ENCODE peak calls at places on chromosomes 5 and 9, in four cellular contexts. One of them, this sample, is unnamed.
A peak's percentile ranks its signal among the peaks of the same experiment; 100 is the strongest.

GRCh38 chr9:111843971-111844370 is 49.2 kb upstream of the SHOC1 start:
- DNase-seq in MM.1S: no peak
- DNase-seq in endothelial cell of umbilical vein: peak; percentile 57
- DNase-seq in GM23248: no peak
- DNase-seq in this sample: no peak

GRCh38 chr5:181224390-181225234 is 1.5 kb downstream of the TRIM41 start:
- DNase-seq in GM23248: no peak
- DNase-seq in endothelial cell of umbilical vein: no peak
- DNase-seq in MM.1S: no peak
- DNase-seq in this sample: no peak

GRCh38 chr9:93536874-93537273 is 39.5 kb upstream of the PHF2 start:
- DNase-seq in GM23248: no peak
- DNase-seq in MM.1S: no peak
- DNase-seq in endothelial cell of umbilical vein: no peak
- DNase-seq in this sample: no peak

GRCh38 chr5:19855929-19856328 is 132.1 kb downstream of the CDH18 start:
- DNase-seq in endothelial cell of umbilical vein: no peak
- DNase-seq in MM.1S: no peak
- DNase-seq in GM23248: peak; percentile 60
- DNase-seq in this sample: no peak

GRCh38 chr9:109022909-109023308 is 9.6 kb upstream of the CTNNAL1 start:
- DNase-seq in endothelial cell of umbilical vein: no peak
- DNase-seq in GM23248: no peak
- DNase-seq in MM.1S: no peak
- DNase-seq in this sample: no peak

GRCh38 chr5:170221319-170221718 is 11.5 kb upstream of the C5orf58 start:
- DNase-seq in GM23248: peak; percentile 16
- DNase-seq in MM.1S: no peak
- DNase-seq in endothelial cell of umbilical vein: peak; percentile 4
- DNase-seq in this sample: no peak

GRCh38 chr9:86043999-86044398 is 55.4 kb downstream of the GOLM1 start:
- DNase-seq in GM23248: no peak
- DNase-seq in endothelial cell of umbilical vein: no peak
- DNase-seq in MM.1S: no peak
- DNase-seq in this sample: no peak

GRCh38 chr9:96232539-96233241 is 69.3 kb downstream of the HSD17B3 start:
- DNase-seq in MM.1S: peak; percentile 49
- DNase-seq in GM23248: peak; percentile 66
- DNase-seq in endothelial cell of umbilical vein: peak; percentile 24
- DNase-seq in this sample: no peak

GRCh38 chr5:36683821-36684434 is 77.5 kb downstream of the SLC1A3 start:
- DNase-seq in MM.1S: no peak
- DNase-seq in endothelial cell of umbilical vein: no peak
- DNase-seq in GM23248: peak; percentile 76
- DNase-seq in this sample: no peak

GRCh38 chr5:133110709-133111108 is 58.9 kb downstream of the HSPA4 start:
- DNase-seq in endothelial cell of umbilical vein: no peak
- DNase-seq in GM23248: no peak
- DNase-seq in MM.1S: no peak
- DNase-seq in this sample: no peak

GRCh38 chr5:38997579-38997978 is 76.6 kb downstream of the RICTOR start:
- DNase-seq in endothelial cell of umbilical vein: no peak
- DNase-seq in MM.1S: no peak
- DNase-seq in GM23248: no peak
- DNase-seq in this sample: no peak

GRCh38 chr5:115424446-115424845 is 120.1 kb downstream of the FEM1C start:
- DNase-seq in GM23248: no peak
- DNase-seq in endothelial cell of umbilical vein: no peak
- DNase-seq in MM.1S: no peak
- DNase-seq in this sample: no peak

GRCh38 chr5:39158127-39158593 is 61.2 kb downstream of the FYB1 start:
- DNase-seq in endothelial cell of umbilical vein: peak; percentile 32
- DNase-seq in GM23248: peak; percentile 79
- DNase-seq in MM.1S: no peak
- DNase-seq in this sample: no peak

GRCh38 chr9:135514342-135515082 is 6.7 kb upstream of the LCN1 start:
- DNase-seq in GM23248: no peak
- DNase-seq in endothelial cell of umbilical vein: no peak
- DNase-seq in MM.1S: no peak
- DNase-seq in this sample: no peak

GRCh38 chr5:87120518-87121314 is 147.0 kb upstream of the RASA1 start:
- DNase-seq in MM.1S: peak; percentile 74
- DNase-seq in GM23248: peak; percentile 95
- DNase-seq in endothelial cell of umbilical vein: peak; percentile 87
- DNase-seq in this sample: no peak

GRCh38 chr9:91802391-91802790 is 147.6 kb downstream of the ROR2 start:
- DNase-seq in endothelial cell of umbilical vein: no peak
- DNase-seq in MM.1S: no peak
- DNase-seq in GM23248: peak; percentile 31
- DNase-seq in this sample: no peak

GRCh38 chr5:151259931-151260330 is 6.9 kb downstream of the GM2A start:
- DNase-seq in GM23248: no peak
- DNase-seq in MM.1S: no peak
- DNase-seq in endothelial cell of umbilical vein: no peak
- DNase-seq in this sample: no peak

GRCh38 chr9:34036625-34037024 is 12.1 kb downstream of the UBAP2 start:
- DNase-seq in MM.1S: no peak
- DNase-seq in endothelial cell of umbilical vein: no peak
- DNase-seq in GM23248: no peak
- DNase-seq in this sample: no peak

GRCh38 chr5:180469866-180470265 is 24.3 kb upstream of the CNOT6 start:
- DNase-seq in GM23248: no peak
- DNase-seq in endothelial cell of umbilical vein: no peak
- DNase-seq in MM.1S: no peak
- DNase-seq in this sample: no peak

GRCh38 chr5:177094224-177095087 is 7.7 kb downstream of the FGFR4 start:
- DNase-seq in GM23248: no peak
- DNase-seq in endothelial cell of umbilical vein: no peak
- DNase-seq in MM.1S: no peak
- DNase-seq in this sample: no peak

GRCh38 chr5:33588654-33589372 is 148.0 kb downstream of the TARS1 start:
- DNase-seq in MM.1S: no peak
- DNase-seq in GM23248: no peak
- DNase-seq in endothelial cell of umbilical vein: peak; percentile 23
- DNase-seq in this sample: no peak

GRCh38 chr9:34866614-34867013 is 91.5 kb upstream of the PHF24 start:
- DNase-seq in endothelial cell of umbilical vein: no peak
- DNase-seq in MM.1S: no peak
- DNase-seq in GM23248: no peak
- DNase-seq in this sample: no peak

GRCh38 chr5:171474106-171474878 is 54.8 kb downstream of the FGF18 start:
- DNase-seq in MM.1S: no peak
- DNase-seq in endothelial cell of umbilical vein: no peak
- DNase-seq in GM23248: no peak
- DNase-seq in this sample: no peak

GRCh38 chr9:126404459-126404858 is 77.8 kb downstream of the MVB12B start:
- DNase-seq in GM23248: no peak
- DNase-seq in endothelial cell of umbilical vein: no peak
- DNase-seq in MM.1S: no peak
- DNase-seq in this sample: no peak

GRCh38 chr5:161546463-161547301 is at the start of gene GABRB2:
- DNase-seq in GM23248: peak; percentile 61
- DNase-seq in MM.1S: peak; percentile 83
- DNase-seq in endothelial cell of umbilical vein: peak; percentile 22
- DNase-seq in this sample: no peak

GRCh38 chr5:170632985-170633234 is 129.1 kb downstream of the KCNIP1 start:
- DNase-seq in GM23248: no peak
- DNase-seq in endothelial cell of umbilical vein: no peak
- DNase-seq in MM.1S: peak; percentile 27
- DNase-seq in this sample: no peak

DNA sequence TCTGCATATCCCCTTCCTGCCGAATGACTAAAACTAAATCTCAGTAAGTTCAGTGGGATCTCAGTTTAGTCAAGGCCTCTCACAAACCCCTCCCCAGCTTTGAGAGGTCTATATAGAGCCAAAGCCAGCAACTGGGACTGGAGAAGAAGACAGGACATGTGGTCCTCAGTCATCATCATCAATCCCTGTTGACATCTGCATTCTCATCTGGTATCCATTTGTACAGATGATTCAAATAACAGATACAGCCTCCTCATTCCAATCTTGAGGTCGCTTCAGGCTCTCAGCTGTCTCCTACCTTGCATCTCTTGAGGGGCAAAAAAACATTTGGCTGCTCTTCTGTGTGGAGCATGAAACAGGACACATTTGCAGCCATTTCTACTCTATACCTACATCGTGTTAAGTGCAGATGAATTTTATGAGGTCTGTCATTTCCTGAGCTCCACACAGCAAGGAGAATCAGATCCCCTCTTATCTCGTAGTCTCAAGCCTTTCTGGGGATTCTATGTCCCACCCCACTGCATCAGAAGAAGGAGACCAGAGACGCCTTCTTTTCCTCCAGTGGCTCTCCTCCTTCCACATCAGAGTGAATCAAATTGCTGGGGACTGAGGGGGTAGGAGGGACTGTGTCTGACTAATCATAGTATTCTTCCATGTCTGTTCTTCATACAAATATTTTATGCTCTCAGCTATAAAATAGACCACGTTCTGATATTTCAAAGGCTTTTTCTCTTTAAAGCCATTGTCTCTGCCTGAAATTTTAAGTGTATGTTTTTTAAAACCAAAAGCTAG is 4.7 kb upstream of the RECK start:
- DNase-seq in GM23248: peak; percentile 60
- DNase-seq in endothelial cell of umbilical vein: no peak
- DNase-seq in MM.1S: no peak
- DNase-seq in this sample: no peak
- H3K9ac ChIP-seq in GM23248: no peak overlapping the region
- H3K9ac ChIP-seq in endothelial cell of umbilical vein: no peak overlapping the region
- H3K9ac ChIP-seq in MM.1S: no peak overlapping the region
- H3K9ac ChIP-seq in this sample: no peak overlapping the region

DNA sequence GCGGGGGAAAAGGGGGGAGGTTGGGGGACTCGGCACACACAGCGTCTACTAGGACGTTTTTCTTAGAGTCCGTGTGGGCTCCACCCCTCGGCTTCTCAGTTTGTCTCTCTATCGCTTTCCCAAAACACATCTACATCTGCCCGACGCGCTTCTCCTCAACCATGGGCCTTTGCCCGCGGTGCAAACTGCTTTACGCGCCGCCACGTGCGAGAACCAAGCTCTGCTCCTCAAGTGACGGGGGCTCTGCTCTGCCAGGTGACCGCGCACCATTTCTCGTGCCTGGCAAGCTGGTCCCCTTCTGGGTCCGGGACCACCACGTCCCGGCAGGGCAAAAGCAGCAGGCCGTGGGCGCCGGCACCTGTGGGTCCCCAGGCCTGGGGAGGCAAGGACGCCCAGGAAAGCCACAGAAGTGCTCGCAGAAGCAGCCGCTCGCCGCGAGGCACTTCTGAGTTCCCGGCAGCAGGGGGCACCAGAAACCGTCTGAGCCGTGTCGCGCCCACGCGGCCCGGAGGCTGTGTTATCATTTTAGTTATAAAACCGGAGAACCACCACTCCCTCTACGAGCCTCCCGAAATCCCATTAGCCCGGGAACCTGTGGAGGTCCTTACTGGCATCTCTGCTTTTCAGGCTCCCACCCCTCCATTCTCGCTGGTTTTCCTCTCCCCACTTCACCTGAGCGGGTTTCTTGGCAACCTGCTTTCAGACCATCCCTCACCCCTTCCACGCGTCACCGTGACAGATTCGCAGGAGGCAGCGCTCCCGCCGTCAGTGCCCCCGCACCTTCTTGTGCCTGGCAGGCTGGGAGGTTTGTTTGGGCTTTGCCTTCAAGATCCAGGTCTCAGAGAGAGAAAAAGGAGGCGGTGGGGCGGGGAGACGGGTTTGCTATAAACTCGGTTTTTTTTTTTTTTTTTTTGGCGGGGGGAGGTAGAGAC is 2.5 kb downstream of the GDNF start:
- DNase-seq in GM23248: peak; percentile 95
- DNase-seq in endothelial cell of umbilical vein: peak; percentile 57
- DNase-seq in MM.1S: peak; percentile 59
- DNase-seq in this sample: no peak
- TF ChIP-seq EZH2 in GM23248: no peak
- TF ChIP-seq EZH2 in endothelial cell of umbilical vein: peak; percentile 52
- TF ChIP-seq EZH2 in MM.1S: no peak
- TF ChIP-seq EZH2 in this sample: no peak

DNA sequence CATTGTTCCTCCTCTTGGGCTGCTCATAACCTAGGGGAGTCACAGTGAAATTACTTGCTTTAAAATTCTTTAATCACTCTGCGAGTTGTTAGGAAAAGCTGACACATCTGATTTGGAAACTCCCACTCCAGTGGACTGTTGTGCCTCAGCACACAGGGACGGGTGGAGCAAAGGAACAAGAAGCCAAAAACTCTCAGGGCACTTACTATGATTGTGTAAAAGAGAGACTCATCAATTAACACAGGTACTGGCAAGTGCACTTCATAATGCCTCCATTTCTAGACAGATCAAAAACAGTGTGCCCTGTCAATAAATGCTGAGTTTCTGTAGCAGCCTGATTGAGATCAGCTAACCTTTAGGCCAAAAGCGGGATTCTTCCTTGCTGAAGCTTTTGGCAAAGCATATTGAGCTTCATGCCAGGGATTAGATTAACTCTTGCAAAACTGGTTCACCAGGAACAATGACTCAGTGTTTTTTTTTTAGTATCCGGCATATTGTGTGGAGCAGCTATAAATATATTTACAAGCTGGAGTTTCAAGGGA is 55.9 kb downstream of the TMC1 start:
- DNase-seq in GM23248: peak; percentile 91
- DNase-seq in endothelial cell of umbilical vein: peak; percentile 90
- DNase-seq in MM.1S: no peak
- DNase-seq in this sample: peak; percentile 70
- H3K9ac ChIP-seq in GM23248: peak overlapping the region; percentile 49
- H3K9ac ChIP-seq in endothelial cell of umbilical vein: peak overlapping the region; percentile 19
- H3K9ac ChIP-seq in MM.1S: no peak overlapping the region
- H3K9ac ChIP-seq in this sample: peak overlapping the region; percentile 48

GRCh38 chr5:1930501-1930879 is 47.8 kb upstream of the IRX4 start:
- DNase-seq in endothelial cell of umbilical vein: no peak
- DNase-seq in GM23248: no peak
- DNase-seq in MM.1S: no peak
- DNase-seq in this sample: no peak

GRCh38 chr5:1930880-1931589 is 48.3 kb upstream of the IRX4 start:
- DNase-seq in GM23248: peak; percentile 13
- DNase-seq in endothelial cell of umbilical vein: no peak
- DNase-seq in MM.1S: no peak
- DNase-seq in this sample: no peak

GRCh38 chr5:1929108-1929991 is 46.6 kb upstream of the IRX4 start:
- DNase-seq in GM23248: no peak
- DNase-seq in MM.1S: no peak
- DNase-seq in endothelial cell of umbilical vein: no peak
- DNase-seq in this sample: no peak

GRCh38 chr5:1933364-1934055 is 50.8 kb upstream of the IRX4 start:
- DNase-seq in GM23248: no peak
- DNase-seq in MM.1S: no peak
- DNase-seq in endothelial cell of umbilical vein: no peak
- DNase-seq in this sample: no peak

DNA sequence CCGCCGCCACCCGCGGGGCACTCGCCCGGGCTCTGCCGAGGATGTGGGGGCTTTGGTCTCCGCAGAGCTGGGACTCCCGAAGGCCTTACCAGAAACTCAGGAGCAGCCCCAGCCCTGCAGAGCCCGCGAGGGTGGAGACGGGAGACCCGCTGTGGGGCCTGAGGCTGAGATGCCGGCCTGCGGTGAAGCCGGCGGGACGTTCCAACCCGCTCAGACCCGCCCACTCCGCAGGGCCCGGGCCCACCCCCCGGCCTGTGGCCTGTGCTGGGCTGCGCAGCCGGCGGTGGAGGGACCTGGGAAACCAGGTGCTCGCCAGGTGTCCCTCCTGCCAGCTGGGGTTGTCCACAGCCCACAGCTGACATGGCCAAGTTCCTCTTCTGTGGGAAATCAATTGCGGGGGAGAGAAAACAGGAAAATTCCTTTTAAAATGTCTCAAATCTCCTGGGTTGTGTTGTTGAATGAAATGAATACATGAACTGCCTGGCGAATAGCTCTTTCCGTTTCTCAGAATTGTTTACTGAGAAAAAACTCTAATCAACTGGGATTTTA is 48.9 kb upstream of the IRX4 start:
- DNase-seq in GM23248: no peak
- DNase-seq in endothelial cell of umbilical vein: no peak
- DNase-seq in MM.1S: no peak
- DNase-seq in this sample: no peak
- TF ChIP-seq EZH2 in GM23248: no peak
- TF ChIP-seq EZH2 in endothelial cell of umbilical vein: no peak
- TF ChIP-seq EZH2 in MM.1S: no peak
- TF ChIP-seq EZH2 in this sample: no peak